ENCODE peak calls at places on chromosomes 11 and 22, in five cellular contexts. H is K562, S is GM12878, C is upper lobe of left lung, O is HepG2. V is an unnamed sample.

GRCh38 chr11:57763568-57763967 is 2.0 kb downstream of the CTNND1 start:
- ATAC-seq in O (peak; percentile 55), C (no peak), S (peak; percentile 30), H (peak; percentile 70), V (no peak)

GRCh38 chr11:92045325-92045724 is 179.3 kb upstream of the FAT3 start:
- ATAC-seq in S (no peak), H (no peak), O (no peak), C (no peak), V (no peak)

GRCh38 chr11:80280737-80281136 is 839.9 kb upstream of the TENM4 start:
- ATAC-seq in O (no peak), S (no peak), C (peak; percentile 35), H (no peak), V (peak; percentile 53)

GRCh38 chr22:37632174-37633081 is 7.0 kb upstream of the SH3BP1 start:
- ATAC-seq in H (peak; percentile 5), C (no peak), S (peak; percentile 2), O (no peak), V (no peak)

GRCh38 chr11:122995526-122995925 is 13.9 kb upstream of the BSX start:
- ATAC-seq in O (no peak), S (no peak), H (no peak), C (no peak), V (no peak)

GRCh38 chr11:102664001-102664752 is 39.0 kb upstream of the MMP20 start:
- ATAC-seq in H (peak; percentile 94), C (no peak), O (peak; percentile 97), S (peak; percentile 92), V (no peak)

GRCh38 chr22:28873183-28873964 is 10.0 kb upstream of the ZNRF3 start:
- ATAC-seq in C (no peak), S (no peak), H (peak; percentile 86), O (no peak), V (no peak)

GRCh38 chr11:6557761-6558674 is 45.4 kb downstream of the RRP8 start:
- ATAC-seq in C (no peak), S (no peak), O (no peak), H (no peak), V (no peak)

GRCh38 chr11:59205664-59206063 is 7.1 kb downstream of the MPEG1 start:
- ATAC-seq in O (no peak), S (no peak), C (no peak), H (no peak), V (no peak)

DNA sequence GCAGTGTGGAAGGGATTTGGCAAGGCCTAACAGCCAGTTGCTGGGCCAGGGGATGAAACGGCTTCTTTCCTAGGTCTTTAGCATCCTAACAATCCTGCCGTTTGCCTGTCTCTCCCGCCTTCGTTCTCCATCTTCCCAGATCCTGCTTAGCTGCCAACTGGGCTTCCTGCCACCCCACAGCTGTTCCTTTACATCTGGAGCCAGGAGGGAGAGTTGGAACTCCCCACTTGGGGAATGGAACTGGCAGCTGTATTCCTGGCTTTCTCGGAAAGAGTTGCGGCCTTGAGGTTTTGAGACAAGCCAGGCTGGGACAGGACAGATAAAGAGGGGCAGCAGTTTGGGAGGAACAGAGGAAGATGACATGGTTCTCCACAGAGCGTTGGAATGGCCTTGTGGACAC is 59.6 kb downstream of the ST3GAL4 start:
- ATAC-seq in H (no peak), O (no peak), C (peak; percentile 70), S (no peak), V (peak; percentile 71)
- TF ChIP-seq POLR2AphosphoS5 in H (no peak), O (no peak), C (peak; percentile 72), S (no peak), V (peak; percentile 96)

DNA sequence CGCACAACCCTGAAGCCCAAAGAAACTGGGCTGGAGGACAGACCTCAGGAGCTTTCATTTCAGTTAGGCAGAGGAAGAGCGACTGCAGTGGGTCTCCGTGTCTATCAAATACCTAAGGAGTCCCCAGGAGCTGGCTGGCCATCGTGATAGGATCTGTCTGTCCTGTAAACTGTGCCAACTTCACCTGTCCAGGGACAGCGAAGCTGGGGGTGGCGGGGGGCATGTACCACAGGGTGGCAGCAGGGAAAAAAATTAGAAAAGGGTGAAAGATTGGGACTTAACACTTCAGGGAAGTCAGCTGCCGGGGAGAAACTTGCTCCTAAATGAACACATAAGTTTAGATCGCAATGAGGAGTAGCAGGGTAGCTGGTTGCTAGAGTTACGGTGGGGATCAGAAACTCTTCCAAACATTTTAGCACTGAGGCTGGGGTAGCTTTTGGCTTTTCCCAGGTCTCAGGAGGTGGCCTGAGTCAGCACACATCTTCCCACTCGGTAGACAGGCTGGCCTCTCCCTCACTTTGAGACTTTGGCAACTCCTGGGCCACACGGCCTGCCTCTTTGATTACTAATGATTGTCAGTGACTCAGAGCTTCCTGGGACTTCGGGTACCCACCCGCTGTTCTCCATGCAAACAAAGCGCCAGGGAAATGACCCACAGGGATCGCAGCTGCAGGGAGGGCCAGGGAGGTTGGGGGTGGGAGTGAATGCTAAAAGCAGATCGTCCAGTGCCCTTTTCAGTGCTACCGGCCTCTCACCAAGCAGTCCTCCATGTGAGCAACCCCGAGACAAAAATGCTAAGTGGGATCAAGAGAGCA is 2.9 kb upstream of the MTFP1 start:
- ATAC-seq in O (peak; percentile 18), S (no peak), C (peak; percentile 72), H (peak; percentile 24), V (peak; percentile 48)
- TF ChIP-seq EP300 in O (no peak), S (no peak), C (peak; percentile 74), H (no peak), V (no peak)

GRCh38 chr11:126113012-126113411 is 50.3 kb upstream of the CDON start:
- ATAC-seq in C (no peak), H (no peak), S (no peak), O (no peak), V (no peak)

GRCh38 chr11:126109941-126110731 is 47.5 kb upstream of the CDON start:
- ATAC-seq in O (peak; percentile 8), C (no peak), H (no peak), S (peak; percentile 76), V (no peak)

GRCh38 chr11:126113515-126113957 is 50.9 kb upstream of the CDON start:
- ATAC-seq in C (peak; percentile 89), O (peak; percentile 58), H (peak; percentile 44), S (no peak), V (peak; percentile 90)

GRCh38 chr11:126112547-126112946 is 49.9 kb upstream of the CDON start:
- ATAC-seq in O (no peak), C (peak; percentile 40), H (no peak), S (no peak), V (no peak)

GRCh38 chr11:126111458-126112116 is 48.9 kb upstream of the CDON start:
- ATAC-seq in C (no peak), H (no peak), S (no peak), O (no peak), V (no peak)
- TF ChIP-seq POLR2AphosphoS5 in C (no peak), H (no peak), S (no peak), O (no peak), V (no peak)

GRCh38 chr11:74139151-74139918 is 31.5 kb downstream of the C2CD3 start:
- ATAC-seq in C (no peak), S (no peak), O (no peak), H (no peak), V (no peak)
- TF ChIP-seq EP300 in C (no peak), S (no peak), O (no peak), H (no peak), V (no peak)

GRCh38 chr11:75468534-75469340 is 35.7 kb upstream of the KLHL35 start:
- ATAC-seq in S (no peak), H (peak; percentile 93), O (no peak), C (peak; percentile 66), V (peak; percentile 73)
- TF ChIP-seq POLR2AphosphoS5 in S (no peak), H (no peak), O (no peak), C (no peak), V (no peak)

GRCh38 chr11:12394601-12395000 is 17.2 kb downstream of the PARVA start:
- ATAC-seq in C (no peak), H (no peak), O (no peak), S (no peak), V (no peak)
- TF ChIP-seq EP300 in C (no peak), H (no peak), O (no peak), S (no peak), V (no peak)

V was measured in gastroesophageal sphincter.